ENCODE peak calls at places on chromosomes 11 and 22, in six cellular contexts. F, C, W, B, M and V are unnamed samples.

GRCh38 chr22:46453006-46453828 is 84.2 kb downstream of the CELSR1 start:
- DNase-seq in C (peak; percentile 24), W (no peak), B (no peak), F (no peak), M (no peak), V (no peak)

GRCh38 chr11:57763568-57763967 is 2.0 kb downstream of the CTNND1 start:
- DNase-seq in W (peak; percentile 55), C (peak; percentile 54), F (no peak), B (no peak), M (no peak), V (no peak)

GRCh38 chr11:1152316-1153104 is 5.2 kb upstream of the MUC5AC start:
- DNase-seq in M (peak; percentile 53), B (no peak), C (peak; percentile 15), F (no peak), W (no peak), V (no peak)

GRCh38 chr22:19891350-19892248 is 36.9 kb upstream of the GNB1L start:
- DNase-seq in W (peak; percentile 95), C (peak; percentile 62), B (no peak), F (no peak), M (peak; percentile 90), V (peak; percentile 87)

GRCh38 chr11:130638048-130638447 is 189.6 kb downstream of the ADAMTS15 start:
- DNase-seq in B (no peak), W (no peak), F (no peak), C (no peak), M (no peak), V (no peak)

GRCh38 chr22:19873138-19873959 is 18.7 kb upstream of the GNB1L start:
- DNase-seq in F (no peak), B (no peak), W (no peak), C (no peak), M (no peak), V (no peak)

GRCh38 chr11:8698917-8699441 is 16.4 kb downstream of the RPL27A start:
- DNase-seq in B (no peak), F (no peak), M (no peak), C (no peak), W (peak; percentile 35), V (no peak)

GRCh38 chr11:90243534-90243933 is 20.7 kb upstream of the CHORDC1 start:
- DNase-seq in C (no peak), W (no peak), B (no peak), F (no peak), M (no peak), V (no peak)

GRCh38 chr11:128503231-128503991 is 83.9 kb downstream of the ETS1 start:
- DNase-seq in F (no peak), B (no peak), C (peak; percentile 56), M (no peak), W (no peak), V (no peak)

GRCh38 chr22:28146401-28147304 is 227.6 kb upstream of the PITPNB start:
- DNase-seq in W (no peak), C (peak; percentile 44), M (no peak), B (no peak), F (no peak), V (no peak)

GRCh38 chr11:114159802-114160588 is 100.5 kb downstream of the ZBTB16 start:
- DNase-seq in B (peak; percentile 98), F (peak; percentile 85), M (peak; percentile 20), C (peak; percentile 100), W (peak; percentile 55), V (peak; percentile 89)

GRCh38 chr11:78127408-78127807 is 12.0 kb downstream of the ALG8 start:
- DNase-seq in F (no peak), C (no peak), M (no peak), W (no peak), B (no peak), V (no peak)

GRCh38 chr11:74206746-74207145 is 35.7 kb downstream of the PPME1 start:
- DNase-seq in B (no peak), M (no peak), W (no peak), C (no peak), F (no peak), V (no peak)

GRCh38 chr11:104343578-104343977 is 179.6 kb upstream of the PDGFD start:
- DNase-seq in W (peak; percentile 27), B (no peak), C (peak; percentile 21), F (no peak), M (no peak), V (no peak)